ENCODE peak calls at places on chromosome X, in seven cellular contexts. E, S, G, I, Q, C and T are unnamed samples.
A peak's percentile ranks its signal among the peaks of the same experiment; 100 is the strongest.

GRCh38 chrX:71178908-71179307 is 34.3 kb downstream of the NLGN3 start:
- DNase-seq in G (peak; percentile 2), S (no peak), C (peak; percentile 28), Q (peak; percentile 79), I (peak; percentile 50), E (peak; percentile 12), T (no peak)

GRCh38 chrX:125436855-125437254 is 117.2 kb downstream of the TEX13C start:
- DNase-seq in E (no peak), Q (peak; percentile 15), G (no peak), C (no peak), S (no peak), I (no peak), T (no peak)

GRCh38 chrX:120697053-120697452 is 67.2 kb upstream of the C1GALT1C1 start:
- DNase-seq in I (peak; percentile 16), S (no peak), C (no peak), E (no peak), Q (no peak), G (no peak), T (no peak)

GRCh38 chrX:53882331-53882730 is 161.9 kb downstream of the PHF8 start:
- DNase-seq in G (peak; percentile 63), I (no peak), E (peak; percentile 0), Q (peak; percentile 87), S (no peak), C (no peak), T (no peak)

GRCh38 chrX:128020701-128021100 is 31.5 kb downstream of the ACTRT1 start:
- DNase-seq in E (peak; percentile 0), Q (peak; percentile 12), I (no peak), C (no peak), S (no peak), G (peak; percentile 68), T (no peak)

GRCh38 chrX:11100281-11101035 is 10.7 kb upstream of the HCCS start:
- DNase-seq in E (peak; percentile 49), G (peak; percentile 32), S (no peak), I (no peak), C (peak; percentile 15), Q (peak; percentile 76), T (no peak)

GRCh38 chrX:48695524-48695875 is 1.0 kb upstream of the SUV39H1 start:
- DNase-seq in S (no peak), Q (no peak), C (no peak), I (no peak), E (no peak), G (no peak), T (no peak)

GRCh38 chrX:23902419-23902818 is 5.3 kb downstream of the APOO start:
- DNase-seq in Q (peak; percentile 79), S (no peak), I (no peak), G (no peak), E (peak; percentile 47), C (no peak), T (no peak)

GRCh38 chrX:133482345-133483041 is 67.2 kb upstream of the GPC4 start:
- DNase-seq in S (no peak), G (peak; percentile 5), C (no peak), E (no peak), I (no peak), Q (no peak), T (no peak)

GRCh38 chrX:42602566-42602965 is 175.4 kb downstream of the PPP1R2C start:
- DNase-seq in G (no peak), E (no peak), S (no peak), Q (no peak), I (no peak), C (no peak), T (no peak)

GRCh38 chrX:155857561-155857960 is 23.6 kb upstream of the VAMP7 start:
- DNase-seq in G (no peak), C (no peak), Q (peak; percentile 13), I (no peak), E (no peak), S (no peak), T (no peak)

GRCh38 chrX:11579856-11580595 is 85.7 kb downstream of the ARHGAP6 start:
- DNase-seq in S (no peak), I (no peak), Q (no peak), G (no peak), E (no peak), C (no peak), T (no peak)

GRCh38 chrX:115970718-115971117 is 199.8 kb upstream of the AGTR2 start:
- DNase-seq in I (no peak), C (no peak), E (no peak), S (no peak), Q (no peak), G (no peak), T (no peak)

GRCh38 chrX:2848806-2849420 is 20.2 kb downstream of the GYG2 start:
- DNase-seq in C (no peak), G (no peak), I (no peak), Q (peak; percentile 71), E (no peak), S (no peak), T (no peak)

DNA sequence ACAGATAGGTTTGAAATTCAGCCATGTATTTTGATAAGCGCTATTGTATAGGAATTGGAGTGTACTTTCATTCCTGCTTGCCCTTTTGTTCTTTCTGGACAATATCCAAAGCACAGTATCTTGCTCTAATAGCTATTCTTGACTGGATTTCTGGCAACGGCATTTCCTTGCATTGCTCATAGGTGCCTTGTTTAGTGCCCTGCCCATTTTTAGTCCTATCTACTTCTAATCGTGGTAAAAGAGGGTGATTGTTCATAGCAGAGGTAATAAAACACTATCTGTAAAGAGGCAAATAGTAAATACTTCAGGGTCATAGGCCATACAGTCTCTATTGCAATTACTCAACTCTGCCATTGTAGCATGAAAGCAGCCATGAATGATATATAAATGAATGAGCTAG is 155.9 kb downstream of the IL1RAPL2 start:
- DNase-seq in I (no peak), C (no peak), S (no peak), Q (no peak), G (no peak), E (no peak), T (no peak)
- TF ChIP-seq CTCF in I (no peak), C (no peak), S (no peak), Q (no peak), G (no peak), E (no peak), T (no peak)

DNA sequence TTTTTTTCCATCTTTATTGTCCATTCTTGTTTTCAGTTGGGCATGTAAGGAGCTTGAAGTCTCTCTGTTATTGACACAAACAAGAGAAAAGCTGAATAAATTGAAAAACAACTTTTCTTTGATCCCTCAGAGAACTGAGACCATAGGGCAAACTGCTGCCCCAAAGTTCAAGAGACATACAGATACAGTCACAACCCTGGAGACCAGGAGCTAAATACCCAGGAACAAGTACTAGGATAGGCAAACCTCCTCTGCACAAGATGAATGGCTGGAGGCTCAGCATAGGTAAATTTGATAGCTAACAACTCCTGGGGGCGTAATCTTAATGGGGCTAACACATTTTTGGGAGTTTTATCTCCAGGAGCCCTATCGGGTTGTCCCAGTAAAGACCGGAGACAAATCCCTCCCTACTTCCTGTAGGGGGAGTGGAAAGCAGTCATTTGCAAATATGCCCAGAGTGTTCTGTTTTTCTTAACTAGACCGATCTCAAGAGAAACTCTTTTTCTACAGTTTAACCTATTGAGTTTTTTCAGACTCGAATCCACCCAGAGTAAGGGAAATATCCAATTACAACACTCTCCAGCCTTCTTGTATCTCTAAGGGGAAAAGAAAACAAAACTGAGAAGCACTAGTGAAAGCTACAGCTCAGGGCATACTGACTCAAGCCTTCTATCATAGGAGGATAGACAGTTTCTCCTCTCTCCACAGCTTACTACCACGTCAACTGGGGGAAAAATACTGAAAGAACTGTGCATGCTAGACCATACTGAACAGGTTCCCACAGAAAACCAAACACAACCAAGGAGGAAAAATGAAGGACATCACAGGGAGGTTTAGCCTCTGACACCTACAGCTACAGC is 23.1 kb downstream of the MAGEA8 start:
- DNase-seq in I (no peak), S (no peak), C (no peak), E (no peak), Q (peak; percentile 11), G (no peak), T (no peak)
- TF ChIP-seq CTCF in I (no peak), S (peak; percentile 30), C (no peak), E (peak; percentile 40), Q (peak; percentile 31), G (peak; percentile 31), T (no peak)

DNA sequence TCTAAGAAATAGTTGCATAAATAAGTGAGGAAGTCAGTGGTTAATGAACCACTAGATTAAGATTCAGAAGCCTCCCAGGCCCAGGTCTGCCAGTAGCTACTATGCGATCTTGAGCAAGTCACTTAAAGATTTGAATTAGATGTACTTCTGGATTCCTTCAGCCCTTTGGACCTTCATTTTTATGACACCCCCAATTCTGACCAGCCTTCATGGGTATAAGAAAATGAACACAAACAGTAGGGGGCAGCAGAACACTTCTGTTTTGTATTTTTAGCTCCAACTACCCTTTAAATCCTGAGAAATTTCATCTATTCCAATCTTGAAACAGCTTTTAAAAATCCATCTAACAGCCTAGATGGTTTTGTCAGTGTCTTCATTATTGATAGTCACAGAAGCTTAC is 19.0 kb downstream of the TMEM47 start:
- DNase-seq in S (no peak), Q (peak; percentile 66), I (no peak), G (no peak), E (peak; percentile 21), C (no peak), T (no peak)
- TF ChIP-seq CTCF in S (peak; percentile 72), Q (peak; percentile 38), I (no peak), G (peak; percentile 55), E (peak; percentile 79), C (peak; percentile 43), T (no peak)

DNA sequence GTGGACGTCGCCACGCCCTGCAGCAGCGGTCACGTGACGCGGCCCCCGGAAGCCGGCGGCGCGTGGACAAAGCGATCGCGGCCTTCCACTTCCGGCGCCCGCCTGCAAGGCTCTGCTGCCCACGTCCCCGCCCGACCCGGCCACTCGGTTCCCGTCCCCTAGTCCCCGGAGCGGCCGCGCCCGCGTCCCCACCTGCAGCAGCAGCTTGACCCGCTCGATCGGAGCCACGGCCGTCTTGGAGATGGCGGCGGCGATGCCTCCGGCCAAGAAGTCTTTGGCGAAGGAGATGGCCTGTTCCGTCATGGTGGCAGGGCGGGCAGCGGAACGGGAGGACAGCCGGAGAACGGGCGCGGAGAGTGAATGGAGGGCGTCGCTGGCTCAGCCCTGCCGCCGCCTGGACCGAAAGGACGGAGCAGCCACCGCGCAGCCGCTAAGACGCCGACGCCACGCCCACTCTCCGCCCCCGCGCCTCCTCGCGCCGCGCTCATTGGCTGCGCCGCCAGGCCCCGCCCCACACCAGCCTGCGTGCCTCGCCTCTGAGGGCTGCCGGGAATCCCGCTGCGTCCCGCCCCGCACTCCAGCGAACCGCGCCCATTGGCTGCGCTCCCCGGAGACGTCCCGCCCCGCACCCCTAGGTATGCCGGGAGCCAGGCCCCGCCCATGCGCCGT is at the start of gene SLC25A6:
- DNase-seq in E (peak; percentile 97), C (peak; percentile 100), I (peak; percentile 99), S (peak; percentile 99), G (peak; percentile 80), Q (peak; percentile 98), T (peak; percentile 100)
- TF ChIP-seq CTCF in E (peak; percentile 29), C (no peak), I (no peak), S (peak; percentile 28), G (no peak), Q (no peak), T (no peak)